ENCODE peak calls at places on chromosome 10, in eight cellular contexts. T is NCI-H146; K is NCI-H2081; M is AG09319; F is HS-5; D is activated gamma-delta T cell treated with anti-CD3 and anti-CD28 coated beads, Interleukin-2, amount 50 U/mL, for 16 hours; R is activated CD4-positive, alpha-beta T cell treated with anti-CD3 and anti-CD28 coated beads, Interleukin-2, amount 50 U/mL, for 1 hour; H is AG04449. S is an unnamed sample.

GRCh38 chr10:69437321-69438259 is 13.7 kb upstream of the TSPAN15 start:
- DNase-seq in T (no peak), K (no peak), M (no peak), F (no peak), D (no peak), R (no peak), H (no peak), S (no peak)

GRCh38 chr10:100531761-100532160 is 2.1 kb upstream of the NDUFB8 start:
- DNase-seq in T (no peak), K (no peak), M (no peak), F (no peak), D (no peak), R (no peak), H (no peak), S (no peak)

GRCh38 chr10:110803239-110803593 is 68.5 kb upstream of the PDCD4 start:
- DNase-seq in T (no peak), K (no peak), M (no peak), F (no peak), D (no peak), R (no peak), H (no peak), S (no peak)

GRCh38 chr10:81403451-81403850 is 471.5 kb upstream of the NRG3 start:
- DNase-seq in T (no peak), K (no peak), M (no peak), F (no peak), D (no peak), R (no peak), H (no peak), S (no peak)

GRCh38 chr10:986137-986825 is 2.0 kb upstream of the GTPBP4 start:
- DNase-seq in T (no peak), K (no peak), M (no peak), F (no peak), D (no peak), R (no peak), H (no peak), S (peak)

GRCh38 chr10:122665946-122666345 is 33.7 kb downstream of the C10orf120 start:
- DNase-seq in T (no peak), K (no peak), M (no peak), F (no peak), D (no peak), R (no peak), H (no peak), S (no peak)

GRCh38 chr10:58220769-58221448 is 46.8 kb downstream of the IPMK start:
- DNase-seq in T (no peak), K (no peak), M (peak), F (peak), D (no peak), R (no peak), H (peak), S (peak)

GRCh38 chr10:103709341-103709920 is 145.9 kb downstream of the SH3PXD2A start:
- DNase-seq in T (no peak), K (no peak), M (peak), F (peak), D (no peak), R (no peak), H (no peak), S (peak)

GRCh38 chr10:18044976-18045720 is 93.4 kb downstream of the SLC39A12 start:
- DNase-seq in T (no peak), K (no peak), M (no peak), F (peak), D (no peak), R (no peak), H (peak), S (peak)